ENCODE peak calls at places on chromosomes 7 and 10, in eight cellular contexts. M is activated CD4-positive, alpha-beta T cell treated with anti-CD3 and anti-CD28 coated beads, Interleukin-2, amount 50 U/mL, for 4 hours; T is right lobe of liver; L is activated effector memory CD4-positive, alpha-beta T cell treated with anti-CD3 and anti-CD28 coated beads, Interleukin-2, amount 50 U/mL, for 16 hours; V is HEK293T; I is effector CD4-positive, alpha-beta T cell; C is type B pancreatic cell; H is Calu3. A is an unnamed sample.

GRCh38 chr7:46586406-46586805 is 665.3 kb upstream of the IGFBP3 start:
- DNase-seq in C (no peak), V (no peak), T (no peak), L (no peak), M (no peak), I (no peak), H (no peak), A (no peak)

GRCh38 chr7:14305233-14305866 is 315.9 kb upstream of the ETV1 start:
- DNase-seq in I (no peak), L (no peak), V (no peak), C (no peak), M (no peak), T (peak), H (no peak), A (no peak)

GRCh38 chr10:6204341-6205191 is 1.8 kb downstream of the PFKFB3 start:
- DNase-seq in L (no peak), I (no peak), T (peak), V (no peak), H (peak), C (no peak), M (no peak), A (peak)

GRCh38 chr10:34629120-34629519 is 186.0 kb downstream of the PARD3 start:
- DNase-seq in V (no peak), H (no peak), M (no peak), T (no peak), L (no peak), C (no peak), I (no peak), A (no peak)

GRCh38 chr7:115748123-115748738 is 282.3 kb downstream of the TFEC start:
- DNase-seq in C (no peak), H (peak), V (peak), M (no peak), L (no peak), T (no peak), I (no peak), A (no peak)

GRCh38 chr7:91836065-91836368 is 44.5 kb downstream of the MTERF1 start:
- DNase-seq in M (no peak), C (no peak), V (no peak), I (no peak), L (no peak), T (no peak), H (no peak), A (no peak)

GRCh38 chr7:51016546-51016945 is 233.8 kb upstream of the GRB10 start:
- DNase-seq in T (peak), L (no peak), C (no peak), H (no peak), M (no peak), V (no peak), I (no peak), A (no peak)

GRCh38 chr10:78212786-78213175 is 179.1 kb downstream of the RPS24 start:
- DNase-seq in C (no peak), T (no peak), M (no peak), I (no peak), H (no peak), V (no peak), L (no peak), A (no peak)

GRCh38 chr7:94906035-94906796 is 1.2 kb upstream of the PPP1R9A start:
- DNase-seq in V (no peak), C (no peak), T (no peak), I (no peak), M (no peak), L (no peak), H (no peak), A (no peak)

GRCh38 chr10:123997486-123998196 is 95.8 kb downstream of the CHST15 start:
- DNase-seq in L (no peak), I (no peak), C (no peak), M (no peak), H (peak), T (no peak), V (no peak), A (no peak)

GRCh38 chr10:80144302-80145131 is 12.0 kb downstream of the PLAC9 start:
- DNase-seq in M (no peak), H (peak), V (no peak), I (no peak), L (peak), C (no peak), T (peak), A (peak)

GRCh38 chr7:47453093-47454056 is 128.5 kb downstream of the TNS3 start:
- DNase-seq in M (no peak), I (no peak), T (peak), C (no peak), H (no peak), V (no peak), L (no peak), A (peak)

GRCh38 chr10:114328876-114329275 is 75.4 kb downstream of the AFAP1L2 start:
- DNase-seq in V (no peak), C (no peak), H (no peak), M (no peak), L (no peak), I (no peak), T (no peak), A (no peak)